ENCODE peak calls at places on chromosomes 1 and 21, in ten cellular contexts. F is right lobe of liver; Z is stimulated activated CD8-positive, alpha-beta memory T cell treated with anti-CD3 and anti-CD28 coated beads, Interleukin-12 subunit alpha, Interleukin-12 subunit beta, amount 100 ng/mL, for 4 hours; D is H4; P is HEK293T; Q is tibial artery; T is caudate nucleus; R is dorsolateral prefrontal cortex; A is ACHN; E is epithelial cell of esophagus. Y is an unnamed sample.

GRCh38 chr1:222815367-222815765 is 527 bp downstream of the DISP1 start:
- DNase-seq in P (peak), T (no peak), A (peak), F (peak), R (no peak), Z (no peak), Q (no peak), D (peak), E (peak), Y (peak)

GRCh38 chr1:157269656-157270375 is 131.6 kb upstream of the ETV3 start:
- DNase-seq in A (no peak), Z (no peak), R (no peak), F (no peak), Q (no peak), D (no peak), P (no peak), T (no peak), E (no peak), Y (no peak)

GRCh38 chr1:39407889-39408640 is 83.4 kb upstream of the BMP8A start:
- DNase-seq in R (no peak), Z (no peak), F (no peak), Q (no peak), E (no peak), T (no peak), D (peak), A (peak), P (no peak), Y (no peak)

GRCh38 chr1:107057197-107058133 is 991 bp downstream of the PRMT6 start:
- DNase-seq in Z (peak), T (peak), D (peak), E (peak), Q (peak), R (peak), F (peak), A (peak), P (peak), Y (peak)

GRCh38 chr1:19772053-19772452 is 27.7 kb downstream of the TMCO4 start:
- DNase-seq in R (no peak), P (no peak), E (no peak), A (no peak), T (no peak), D (no peak), Q (no peak), Z (no peak), F (no peak), Y (no peak)

GRCh38 chr1:19640363-19641316 is 3.5 kb upstream of the NBL1 start:
- DNase-seq in Q (peak), Z (no peak), P (no peak), D (peak), F (no peak), E (peak), A (peak), T (no peak), R (no peak), Y (no peak)

GRCh38 chr1:84851839-84852238 is 41.2 kb downstream of the LPAR3 start:
- DNase-seq in A (peak), Q (no peak), T (no peak), E (peak), R (no peak), Z (no peak), D (peak), P (no peak), F (no peak), Y (no peak)

GRCh38 chr1:15985611-15986272 is 9.8 kb upstream of the ZBTB17 start:
- DNase-seq in A (no peak), Q (no peak), R (no peak), E (peak), D (no peak), F (no peak), Z (no peak), P (no peak), T (no peak), Y (no peak)

GRCh38 chr1:40740039-40740991 is 43.3 kb upstream of the KCNQ4 start:
- DNase-seq in E (no peak), R (no peak), F (no peak), A (no peak), T (no peak), Q (no peak), D (no peak), Z (no peak), P (no peak), Y (no peak)

GRCh38 chr21:42614811-42615342 is 38.5 kb upstream of the PDE9A start:
- DNase-seq in E (peak), F (peak), A (peak), Q (no peak), P (peak), Z (peak), D (peak), T (no peak), R (no peak), Y (no peak)

GRCh38 chr1:1116701-1117468 is 996 bp upstream of the C1orf159 start:
- DNase-seq in E (peak), T (no peak), Q (peak), F (no peak), D (no peak), Z (peak), P (no peak), A (peak), R (no peak), Y (no peak)